ENCODE peak calls at places on chromosomes 7 and 10, in seven cellular contexts. F, G, Z, S, L, H and I are unnamed samples.

GRCh38 chr7:100675581-100676350 is 2.2 kb downstream of the GNB2 start:
- DNase-seq in Z (peak), S (peak), L (peak), H (no peak), G (peak), F (peak), I (peak)

GRCh38 chr10:72218329-72218728 is 2.3 kb upstream of the ASCC1 start:
- DNase-seq in S (no peak), G (no peak), Z (no peak), H (no peak), L (no peak), F (no peak), I (no peak)

GRCh38 chr7:27248911-27249723 is 6.5 kb downstream of the EVX1 start:
- DNase-seq in Z (no peak), L (no peak), S (no peak), F (peak), H (peak), G (no peak), I (no peak)

GRCh38 chr10:78267598-78267997 is 233.9 kb downstream of the RPS24 start:
- DNase-seq in F (peak), Z (no peak), H (no peak), L (no peak), S (no peak), G (no peak), I (no peak)

GRCh38 chr7:79434098-79434497 is 19.4 kb downstream of the MAGI2 start:
- DNase-seq in H (no peak), F (peak), L (no peak), S (no peak), Z (no peak), G (no peak), I (no peak)

GRCh38 chr7:102300643-102301211 is 14.1 kb downstream of the SH2B2 start:
- DNase-seq in L (no peak), G (no peak), H (no peak), S (no peak), Z (no peak), F (no peak), I (no peak)

GRCh38 chr7:7219216-7219615 is 36.9 kb downstream of the C1GALT1 start:
- DNase-seq in L (no peak), S (no peak), H (no peak), Z (no peak), F (peak), G (no peak), I (no peak)

GRCh38 chr10:21750424-21750823 is 216.4 kb downstream of the MLLT10 start:
- DNase-seq in S (no peak), Z (no peak), H (no peak), F (peak), L (no peak), G (no peak), I (no peak)

GRCh38 chr10:97454330-97455036 is 8.5 kb downstream of the ZDHHC16 start:
- DNase-seq in L (no peak), F (peak), Z (no peak), S (no peak), G (no peak), H (no peak), I (no peak)

GRCh38 chr7:130071701-130072622 is 1.6 kb downstream of the KLHDC10 start:
- DNase-seq in G (no peak), F (peak), Z (peak), L (peak), H (peak), S (peak), I (no peak)

GRCh38 chr7:135161669-135162068 is 8.8 kb downstream of the CYREN start:
- DNase-seq in H (no peak), S (no peak), Z (no peak), L (no peak), G (no peak), F (no peak), I (no peak)

GRCh38 chr7:135166338-135166989 is 4.0 kb downstream of the CYREN start:
- DNase-seq in G (no peak), L (no peak), F (no peak), Z (peak), S (no peak), H (no peak), I (no peak)

GRCh38 chr7:135165862-135166261 is 4.6 kb downstream of the CYREN start:
- DNase-seq in H (no peak), S (no peak), L (no peak), Z (no peak), F (no peak), G (no peak), I (no peak)

GRCh38 chr7:135162382-135163001 is 8.0 kb downstream of the CYREN start:
- DNase-seq in L (no peak), H (no peak), S (no peak), Z (no peak), F (no peak), G (no peak), I (no peak)

DNA sequence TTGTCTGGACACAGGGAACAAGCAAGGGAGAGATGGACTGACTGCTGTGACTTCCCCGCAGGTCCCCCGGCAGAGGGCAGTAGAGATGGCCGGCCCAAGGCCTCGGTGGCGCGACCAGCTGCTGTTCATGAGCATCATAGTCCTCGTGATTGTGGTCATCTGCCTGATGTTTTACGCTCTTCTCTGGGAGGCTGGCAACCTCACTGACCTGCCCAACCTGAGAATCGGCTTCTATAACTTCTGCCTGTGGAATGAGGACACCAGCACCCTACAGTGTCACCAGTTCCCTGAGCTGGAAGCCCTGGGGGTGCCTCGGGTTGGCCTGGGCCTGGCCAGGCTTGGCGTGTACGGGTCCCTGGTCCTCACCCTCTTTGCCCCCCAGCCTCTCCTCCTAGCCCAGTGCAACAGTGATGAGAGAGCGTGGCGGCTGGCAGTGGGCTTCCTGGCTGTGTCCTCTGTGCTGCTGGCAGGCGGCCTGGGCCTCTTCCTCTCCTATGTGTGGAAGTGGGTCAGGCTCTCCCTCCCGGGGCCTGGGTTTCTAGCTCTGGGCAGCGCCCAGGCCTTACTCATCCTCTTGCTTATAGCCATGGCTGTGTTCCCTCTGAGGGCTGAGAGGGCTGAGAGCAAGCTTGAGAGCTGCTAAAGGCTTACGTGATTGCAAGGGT is 6.0 kb downstream of the CYREN start:
- DNase-seq in G (no peak), S (no peak), Z (peak), L (no peak), F (peak), H (no peak), I (no peak)
- TF ChIP-seq CTCF in G (peak), S (no peak), Z (no peak), L (no peak), F (peak), H (no peak), I (no peak)

GRCh38 chr7:95582578-95583293 is 13.6 kb downstream of the PDK4 start:
- DNase-seq in L (no peak), S (no peak), G (no peak), H (no peak), Z (peak), F (no peak), I (no peak)

GRCh38 chr7:95581446-95581845 is 14.9 kb downstream of the PDK4 start:
- DNase-seq in G (no peak), L (no peak), F (no peak), Z (no peak), H (no peak), S (no peak), I (no peak)

GRCh38 chr7:95579318-95579717 is 17.0 kb downstream of the PDK4 start:
- DNase-seq in H (no peak), L (no peak), G (no peak), F (no peak), S (no peak), Z (no peak), I (no peak)

GRCh38 chr7:95578299-95578855 is 17.9 kb downstream of the PDK4 start:
- DNase-seq in H (no peak), G (no peak), Z (no peak), L (no peak), S (no peak), F (no peak), I (no peak)

DNA sequence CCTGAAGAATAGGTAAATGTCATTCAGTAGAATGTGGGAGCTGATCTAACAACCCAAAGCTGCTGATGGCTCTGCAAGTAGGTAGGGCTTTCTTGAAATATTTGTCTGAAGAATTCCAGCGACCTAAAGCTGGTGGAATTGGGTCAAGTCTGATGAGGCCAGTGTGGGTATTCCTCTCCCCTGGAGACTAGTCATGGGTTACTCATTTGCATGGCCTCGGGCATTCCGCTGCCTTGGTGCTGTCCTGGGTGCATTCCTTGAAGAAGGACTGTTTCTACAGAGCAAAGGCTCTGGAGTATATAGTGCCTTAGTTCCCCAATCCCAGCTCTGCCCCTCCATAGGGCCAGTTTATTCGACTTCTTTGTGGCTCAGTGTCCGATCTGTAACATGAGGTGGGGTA is 19.2 kb downstream of the PDK4 start:
- DNase-seq in S (no peak), L (no peak), Z (no peak), H (no peak), F (no peak), G (no peak), I (no peak)
- TF ChIP-seq CTCF in S (no peak), L (no peak), Z (no peak), H (no peak), F (no peak), G (no peak), I (no peak)

GRCh38 chr7:92740134-92740533 is 96.2 kb downstream of the CDK6 start:
- DNase-seq in L (no peak), F (no peak), H (no peak), G (no peak), S (no peak), Z (no peak), I (no peak)
- TF ChIP-seq CTCF in L (no peak), F (no peak), H (no peak), G (no peak), S (no peak), Z (no peak), I (no peak)

GRCh38 chr10:132906106-132906505 is 36.3 kb downstream of the CFAP46 start:
- DNase-seq in H (no peak), G (no peak), F (no peak), L (no peak), S (no peak), Z (peak), I (no peak)

GRCh38 chr10:132905661-132906060 is 36.7 kb downstream of the CFAP46 start:
- DNase-seq in H (no peak), L (no peak), Z (peak), S (no peak), F (no peak), G (no peak), I (no peak)

GRCh38 chr10:132906836-132907235 is 35.5 kb downstream of the CFAP46 start:
- DNase-seq in Z (peak), H (no peak), G (peak), F (no peak), S (no peak), L (no peak), I (no peak)

GRCh38 chr10:132904814-132905649 is 37.3 kb downstream of the CFAP46 start:
- DNase-seq in L (no peak), H (no peak), Z (no peak), F (no peak), G (no peak), S (no peak), I (no peak)

GRCh38 chr10:132904169-132904813 is 38.1 kb downstream of the CFAP46 start:
- DNase-seq in F (peak), S (no peak), H (no peak), Z (peak), G (peak), L (peak), I (peak)
- TF ChIP-seq CTCF in F (peak), S (peak), H (peak), Z (peak), G (peak), L (peak), I (peak)

GRCh38 chr10:119026301-119027110 is 3.0 kb upstream of the NANOS1 start:
- DNase-seq in H (no peak), Z (no peak), S (no peak), L (no peak), F (no peak), G (no peak), I (no peak)

GRCh38 chr10:119029613-119030420 is at the start of gene NANOS1:
- DNase-seq in F (no peak), G (no peak), H (no peak), L (peak), S (no peak), Z (no peak), I (no peak)

GRCh38 chr10:119031496-119032059 is 2.1 kb downstream of the NANOS1 start:
- DNase-seq in L (no peak), S (no peak), F (no peak), H (no peak), Z (no peak), G (no peak), I (no peak)

GRCh38 chr10:119028900-119029612 is 458 bp upstream of the NANOS1 start:
- DNase-seq in H (no peak), Z (peak), L (peak), G (peak), S (peak), F (peak), I (peak)

GRCh38 chr10:119030421-119031250 is 1.1 kb downstream of the NANOS1 start:
- DNase-seq in G (peak), L (peak), H (no peak), S (peak), F (peak), Z (peak), I (peak)
- TF ChIP-seq CTCF in G (peak), L (no peak), H (no peak), S (no peak), F (no peak), Z (no peak), I (no peak)